ENCODE peak calls at places on chromosome X, in nine cellular contexts. G, S, M, B, W, Q, R, P and H are unnamed samples. For H3K36me3 and H3K9me3, the result is how much of the 10 kb centered on the place peaks cover.

GRCh38 chrX:1242901-1243402 is 25.7 kb upstream of the CSF2RA start:
- DNase-seq in G (peak), S (no peak), M (no peak), B (no peak), W (no peak), Q (no peak), R (peak), P (peak), H (no peak)

GRCh38 chrX:50893466-50893865 is 17.1 kb upstream of the BMP15 start:
- DNase-seq in G (no peak), S (no peak), M (no peak), B (no peak), W (no peak), Q (no peak), R (no peak), P (peak), H (no peak)

GRCh38 chrX:120568609-120569008 is 7.8 kb upstream of the CUL4B start:
- DNase-seq in G (no peak), S (no peak), M (no peak), B (no peak), W (no peak), Q (no peak), R (no peak), P (no peak), H (no peak)

GRCh38 chrX:107710617-107711391 is 64.8 kb downstream of the TSC22D3 start:
- DNase-seq in G (peak), S (peak), M (peak), B (peak), W (no peak), Q (no peak), R (peak), P (peak), H (peak)

GRCh38 chrX:9466115-9466495 is 1.2 kb downstream of the TBL1X start:
- DNase-seq in G (peak), S (peak), M (peak), B (no peak), W (peak), Q (peak), R (peak), P (no peak), H (no peak)

GRCh38 chrX:101462892-101463291 is 22.4 kb upstream of the ARMCX4 start:
- DNase-seq in G (peak), S (peak), M (peak), B (no peak), W (no peak), Q (no peak), R (peak), P (peak), H (no peak)

GRCh38 chrX:46072372-46072771 is 472.8 kb downstream of the ZNF674 start:
- DNase-seq in G (no peak), S (no peak), M (no peak), B (no peak), W (no peak), Q (no peak), R (no peak), P (no peak), H (no peak)

GRCh38 chrX:69031971-69032391 is 133.3 kb downstream of the PJA1 start:
- DNase-seq in G (no peak), S (peak), M (no peak), B (no peak), W (no peak), Q (no peak), R (peak), P (peak), H (no peak)

GRCh38 chrX:107483976-107484726 is 34.7 kb downstream of the FRMPD3 start:
- DNase-seq in G (no peak), S (peak), M (peak), B (peak), W (no peak), Q (peak), R (no peak), P (no peak), H (no peak)

GRCh38 chrX:13747836-13748235 is 13.3 kb downstream of the OFD1 start:
- DNase-seq in G (peak), S (peak), M (peak), B (no peak), W (no peak), Q (no peak), R (peak), P (peak), H (no peak)
- H3K36me3 ChIP-seq in G (half or more), S (under half), M (under half), B (under half), W (half or more), Q (half or more), R (under half), P (under half), H (under half)

DNA sequence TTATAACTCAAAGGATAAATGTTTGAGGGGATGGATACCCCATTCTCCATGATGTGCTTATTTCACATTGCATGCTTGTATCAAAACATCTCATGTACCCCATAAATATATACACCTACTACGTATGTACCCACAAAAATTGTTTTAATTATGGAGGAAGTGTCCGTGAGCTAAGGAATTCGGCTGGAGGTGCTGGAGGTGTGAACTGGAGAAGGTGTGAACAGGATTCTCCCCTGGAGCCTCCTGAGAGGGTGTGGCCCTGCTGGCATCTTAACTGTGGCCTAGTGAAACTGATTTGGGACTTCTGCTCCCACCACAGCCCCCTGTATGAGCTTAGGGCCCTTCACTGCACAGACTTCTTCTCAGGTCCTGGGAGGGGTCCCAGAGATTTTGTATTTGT is 23.4 kb downstream of the PNMA6E start:
- DNase-seq in G (no peak), S (no peak), M (no peak), B (no peak), W (no peak), Q (no peak), R (peak), P (no peak), H (no peak)
- H3K9me3 ChIP-seq in G (under half), S (under half), M (under half), B (under half), W (under half), Q (under half), R (under half), P (under half), H (under half)

GRCh38 chrX:13763489-13763888 is 28.9 kb downstream of the OFD1 start:
- DNase-seq in G (no peak), S (no peak), M (peak), B (no peak), W (peak), Q (peak), R (no peak), P (no peak), H (no peak)
- H3K36me3 ChIP-seq in G (half or more), S (under half), M (under half), B (under half), W (half or more), Q (half or more), R (under half), P (under half), H (under half)

GRCh38 chrX:47448165-47448806 is 34.7 kb downstream of the ZNF41 start:
- DNase-seq in G (no peak), S (no peak), M (no peak), B (no peak), W (no peak), Q (no peak), R (no peak), P (no peak), H (no peak)
- H3K9me3 ChIP-seq in G (under half), S (under half), M (under half), B (half or more), W (under half), Q (under half), R (under half), P (under half), H (under half)